ENCODE peak calls at places on chromosome 1, in six cellular contexts. S is PC-3, E is endothelial cell, G is omental fat pad, I is bronchial epithelial cell, Q is Calu3. T is an unnamed sample.

GRCh38 chr1:110012100-110012499 is 22.3 kb upstream of the STRIP1 start:
- DNase-seq in S (no peak), E (no peak), G (no peak), I (no peak), Q (no peak), T (no peak)

GRCh38 chr1:179955318-179955638 is 668 bp downstream of the CEP350 start:
- DNase-seq in S (no peak), E (no peak), G (no peak), I (peak), Q (no peak), T (no peak)

GRCh38 chr1:115539736-115540135 is 102.0 kb upstream of the VANGL1 start:
- DNase-seq in S (no peak), E (no peak), G (no peak), I (no peak), Q (no peak), T (no peak)

GRCh38 chr1:207805841-207806421 is 54.1 kb downstream of the CD46 start:
- DNase-seq in S (peak), E (no peak), G (no peak), I (peak), Q (no peak), T (peak)

GRCh38 chr1:58310881-58311280 is 235.6 kb downstream of the OMA1 start:
- DNase-seq in S (no peak), E (no peak), G (no peak), I (no peak), Q (no peak), T (no peak)

GRCh38 chr1:32144033-32144432 is 35.4 kb upstream of the TXLNA start:
- DNase-seq in S (no peak), E (no peak), G (no peak), I (peak), Q (no peak), T (no peak)

GRCh38 chr1:154443274-154444013 is 38.3 kb downstream of the IL6R start:
- DNase-seq in S (no peak), E (no peak), G (no peak), I (no peak), Q (no peak), T (no peak)

GRCh38 chr1:19339199-19339861 is 27.2 kb downstream of the SLC66A1 start:
- DNase-seq in S (no peak), E (no peak), G (no peak), I (no peak), Q (no peak), T (no peak)

GRCh38 chr1:54137532-54138061 is 15.2 kb downstream of the CDCP2 start:
- DNase-seq in S (peak), E (no peak), G (no peak), I (no peak), Q (no peak), T (no peak)

GRCh38 chr1:94773931-94774422 is 46.2 kb upstream of the SLC44A3 start:
- DNase-seq in S (peak), E (no peak), G (no peak), I (peak), Q (peak), T (no peak)

GRCh38 chr1:220690140-220691038 is at the start of gene C1orf115:
- DNase-seq in S (peak), E (peak), G (peak), I (peak), Q (peak), T (peak)

GRCh38 chr1:234188454-234188792 is 184.8 kb upstream of the COA6 start:
- DNase-seq in S (peak), E (peak), G (no peak), I (peak), Q (peak), T (no peak)

GRCh38 chr1:216221260-216221700 is 202.0 kb downstream of the USH2A start:
- DNase-seq in S (peak), E (peak), G (no peak), I (peak), Q (peak), T (no peak)

GRCh38 chr1:35448344-35448801 is 108.8 kb downstream of the KIAA0319L start:
- DNase-seq in S (peak), E (peak), G (no peak), I (peak), Q (no peak), T (no peak)

GRCh38 chr1:53685272-53686051 is 53.5 kb downstream of the GLIS1 start:
- DNase-seq in S (no peak), E (peak), G (no peak), I (peak), Q (peak), T (no peak)

GRCh38 chr1:22507582-22507981 is 55.7 kb upstream of the EPHA8 start:
- DNase-seq in S (no peak), E (no peak), G (no peak), I (no peak), Q (no peak), T (no peak)

GRCh38 chr1:220900842-220901241 is 21.6 kb downstream of the HLX start:
- DNase-seq in S (no peak), E (no peak), G (no peak), I (no peak), Q (no peak), T (no peak)

GRCh38 chr1:41994195-41994894 is 75.6 kb upstream of the HIVEP3 start:
- DNase-seq in S (no peak), E (no peak), G (no peak), I (no peak), Q (no peak), T (no peak)

GRCh38 chr1:145782166-145783099 is 41.5 kb downstream of the RNF115 start:
- DNase-seq in S (peak), E (no peak), G (no peak), I (peak), Q (peak), T (no peak)
- TF ChIP-seq CTCF in S (no peak), E (no peak), G (no peak), I (no peak), Q (no peak), T (no peak)

GRCh38 chr1:101995984-101996731 is 568 bp downstream of the OLFM3 start:
- DNase-seq in S (no peak), E (peak), G (no peak), I (no peak), Q (no peak), T (no peak)

GRCh38 chr1:101996830-101997485 is at the start of gene OLFM3:
- DNase-seq in S (no peak), E (peak), G (no peak), I (no peak), Q (peak), T (peak)

GRCh38 chr1:101992816-101993575 is 3.7 kb downstream of the OLFM3 start:
- DNase-seq in S (no peak), E (no peak), G (no peak), I (no peak), Q (no peak), T (peak)

GRCh38 chr1:101993703-101994102 is 3.0 kb downstream of the OLFM3 start:
- DNase-seq in S (peak), E (no peak), G (no peak), I (peak), Q (no peak), T (no peak)
- TF ChIP-seq CTCF in S (peak), E (no peak), G (no peak), I (no peak), Q (no peak), T (no peak)

GRCh38 chr1:37509181-37509580 is 5.4 kb downstream of the MEAF6 start:
- DNase-seq in S (peak), E (no peak), G (no peak), I (no peak), Q (no peak), T (no peak)
- TF ChIP-seq CTCF in S (peak), E (no peak), G (no peak), I (no peak), Q (no peak), T (no peak)

GRCh38 chr1:201648911-201649775 is 110.2 kb downstream of the NAV1 start:
- DNase-seq in S (no peak), E (no peak), G (no peak), I (no peak), Q (no peak), T (no peak)

GRCh38 chr1:201647094-201647493 is 108.2 kb downstream of the NAV1 start:
- DNase-seq in S (no peak), E (no peak), G (no peak), I (no peak), Q (no peak), T (no peak)

GRCh38 chr1:201648066-201648910 is 109.4 kb downstream of the NAV1 start:
- DNase-seq in S (peak), E (peak), G (no peak), I (peak), Q (peak), T (no peak)

GRCh38 chr1:201646623-201647022 is 107.7 kb downstream of the NAV1 start:
- DNase-seq in S (no peak), E (no peak), G (no peak), I (no peak), Q (no peak), T (no peak)

DNA sequence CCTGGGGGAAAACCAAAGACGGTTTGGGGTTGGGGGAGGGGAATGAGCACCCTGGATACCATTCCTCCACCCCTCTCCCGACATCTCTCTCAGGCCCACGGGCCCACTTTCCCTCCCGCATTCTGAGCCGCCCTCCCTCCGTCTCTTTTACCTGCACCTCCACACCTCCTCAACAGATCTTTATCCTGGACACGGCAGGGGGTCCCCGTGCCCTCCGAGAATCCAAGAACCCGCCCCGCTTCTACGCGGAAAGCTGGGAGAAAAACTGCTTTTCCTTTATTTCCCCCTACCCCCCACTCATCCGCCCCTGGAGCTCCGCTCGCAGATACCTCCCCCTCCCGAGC is 108.8 kb downstream of the NAV1 start:
- DNase-seq in S (no peak), E (no peak), G (no peak), I (no peak), Q (no peak), T (no peak)
- TF ChIP-seq CTCF in S (no peak), E (no peak), G (no peak), I (no peak), Q (no peak), T (no peak)

GRCh38 chr1:150549496-150550221 is 451 bp downstream of the ADAMTSL4 start:
- DNase-seq in S (no peak), E (no peak), G (no peak), I (no peak), Q (no peak), T (no peak)
- TF ChIP-seq CTCF in S (no peak), E (no peak), G (no peak), I (peak), Q (no peak), T (no peak)

GRCh38 chr1:187411118-187411517 is 582.4 kb downstream of the PLA2G4A start:
- DNase-seq in S (no peak), E (no peak), G (no peak), I (no peak), Q (no peak), T (no peak)

GRCh38 chr1:187409341-187409740 is 580.6 kb downstream of the PLA2G4A start:
- DNase-seq in S (no peak), E (no peak), G (no peak), I (no peak), Q (no peak), T (no peak)

GRCh38 chr1:187417524-187417923 is 588.8 kb downstream of the PLA2G4A start:
- DNase-seq in S (no peak), E (no peak), G (no peak), I (no peak), Q (no peak), T (no peak)

GRCh38 chr1:187415065-187415464 is 586.3 kb downstream of the PLA2G4A start:
- DNase-seq in S (no peak), E (no peak), G (no peak), I (no peak), Q (no peak), T (no peak)

DNA sequence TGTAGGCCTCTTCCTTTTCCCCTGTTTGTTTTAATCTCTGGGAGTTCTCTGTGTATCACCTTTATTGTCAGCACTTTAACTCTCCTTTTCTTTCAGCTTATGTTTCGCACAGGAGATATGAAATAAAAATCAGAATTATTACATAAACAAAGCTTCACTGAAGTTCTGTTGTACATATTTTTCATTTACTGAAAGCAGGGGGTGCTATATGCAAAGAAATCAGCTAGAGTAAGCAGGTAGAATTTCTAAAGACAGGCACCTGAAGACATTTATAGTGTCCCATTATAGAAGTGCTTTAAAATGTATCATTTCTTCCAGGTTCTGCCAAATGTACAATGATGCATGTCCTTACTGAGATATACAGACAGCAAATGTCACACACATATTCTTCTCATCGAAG is 585.0 kb downstream of the PLA2G4A start:
- DNase-seq in S (peak), E (no peak), G (no peak), I (peak), Q (no peak), T (no peak)
- TF ChIP-seq CTCF in S (peak), E (peak), G (no peak), I (peak), Q (peak), T (peak)

GRCh38 chr1:113219377-113219776 is 146.4 kb downstream of the LRIG2 start:
- DNase-seq in S (peak), E (peak), G (no peak), I (no peak), Q (peak), T (no peak)
- TF ChIP-seq CTCF in S (peak), E (no peak), G (no peak), I (peak), Q (no peak), T (no peak)

DNA sequence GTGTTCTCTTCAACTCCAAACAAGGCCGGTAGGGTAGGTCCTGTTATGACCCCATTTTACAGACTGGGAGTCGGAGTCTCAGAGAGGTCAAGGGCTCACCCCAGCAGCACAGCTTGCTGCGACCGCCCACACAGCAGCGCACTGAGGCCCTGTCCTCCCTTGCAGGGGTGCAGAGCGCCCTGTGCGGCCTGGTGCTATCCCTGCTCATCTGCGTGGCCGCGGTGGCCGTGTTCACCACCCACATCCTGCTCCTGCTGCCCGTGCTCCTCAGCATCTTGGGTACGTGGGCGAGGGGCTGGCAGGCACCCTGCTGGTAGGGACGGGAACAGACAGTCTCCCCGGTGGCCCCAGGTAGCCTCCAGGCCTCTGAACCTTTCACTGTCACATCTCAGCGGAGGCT is 55.9 kb downstream of the DISP3 start:
- DNase-seq in S (no peak), E (no peak), G (no peak), I (no peak), Q (no peak), T (no peak)
- TF ChIP-seq CTCF in S (no peak), E (peak), G (no peak), I (no peak), Q (no peak), T (no peak)

GRCh38 chr1:44654621-44655187 is 19.6 kb downstream of the TMEM53 start:
- DNase-seq in S (no peak), E (no peak), G (no peak), I (no peak), Q (no peak), T (no peak)

GRCh38 chr1:44650159-44650831 is 24.0 kb downstream of the TMEM53 start:
- DNase-seq in S (no peak), E (no peak), G (no peak), I (no peak), Q (no peak), T (peak)

GRCh38 chr1:44651069-44651468 is 23.2 kb downstream of the TMEM53 start:
- DNase-seq in S (no peak), E (no peak), G (no peak), I (no peak), Q (no peak), T (no peak)

GRCh38 chr1:44653107-44653964 is 20.9 kb downstream of the TMEM53 start:
- DNase-seq in S (no peak), E (no peak), G (no peak), I (no peak), Q (no peak), T (no peak)

DNA sequence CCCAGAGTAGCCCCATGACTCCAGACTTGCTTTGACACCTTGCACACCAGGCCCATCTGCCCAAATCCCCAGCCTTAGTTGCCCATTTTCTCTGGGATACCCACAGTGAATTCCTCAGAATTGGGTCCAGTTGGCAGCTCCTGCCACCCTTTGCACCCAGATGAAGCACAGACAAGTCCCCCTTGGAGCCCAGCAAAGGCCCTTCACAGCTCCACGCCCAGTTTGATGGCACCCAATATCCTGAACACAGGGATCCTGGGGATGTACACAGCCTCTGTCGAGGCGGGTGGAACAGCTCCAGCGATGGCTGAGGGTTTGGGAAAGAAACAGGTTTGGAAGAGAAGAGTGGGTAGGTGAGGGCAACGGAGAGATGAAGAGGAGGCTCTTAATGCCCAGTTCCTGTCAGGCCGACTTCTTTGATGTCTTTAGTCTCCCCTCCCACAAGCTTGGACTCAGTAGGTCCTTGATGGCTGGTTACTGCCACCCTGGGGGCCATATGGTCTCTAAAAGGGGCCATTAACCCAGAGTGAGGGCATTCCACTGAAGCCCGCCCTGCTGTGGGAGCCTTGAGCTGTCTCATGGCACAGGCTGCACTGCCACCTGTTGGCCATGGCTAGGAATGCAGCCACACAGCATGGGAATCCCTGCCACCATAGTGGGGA is 21.7 kb downstream of the TMEM53 start:
- DNase-seq in S (peak), E (peak), G (peak), I (peak), Q (peak), T (peak)
- TF ChIP-seq CTCF in S (peak), E (peak), G (peak), I (peak), Q (peak), T (peak)

DNA sequence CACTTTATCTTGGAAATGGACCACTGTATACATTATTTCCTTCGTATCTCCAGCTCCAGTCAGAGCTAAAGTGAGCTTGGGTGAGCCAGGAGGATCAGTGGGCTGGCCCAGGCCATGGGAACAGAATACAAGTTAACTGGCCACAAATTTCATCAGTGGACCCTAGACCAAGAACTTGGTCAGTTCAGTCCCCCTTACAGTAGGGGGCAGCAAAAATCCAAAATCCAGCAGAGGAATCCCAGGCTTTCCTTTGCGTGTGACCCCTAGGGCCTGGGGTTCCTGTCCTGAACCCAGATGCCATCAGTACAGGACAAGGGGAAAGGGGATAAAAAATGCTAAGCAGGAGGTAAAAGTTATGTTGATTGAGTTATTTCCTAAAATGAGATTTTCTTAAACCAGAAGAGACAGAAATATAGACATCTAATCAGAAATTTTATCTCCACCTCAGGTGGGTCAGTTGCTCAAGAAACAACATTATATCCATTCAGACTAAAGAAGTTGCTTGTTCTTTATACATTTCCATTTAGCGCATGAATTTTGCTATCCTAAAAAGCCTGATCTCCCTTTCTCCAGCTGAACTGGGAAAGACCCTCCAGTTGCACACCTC is 24.1 kb upstream of the LCE5A start:
- DNase-seq in S (peak), E (no peak), G (no peak), I (no peak), Q (peak), T (no peak)
- TF ChIP-seq CTCF in S (peak), E (peak), G (no peak), I (peak), Q (peak), T (peak)

T was measured in dorsolateral prefrontal cortex.